ENCODE peak calls at places on chromosomes 7 and 10, in six cellular contexts. Q is mesenchymal stem cell, I is H9, G is IMR-90, M is neuronal stem cell, Z is trophoblast cell. A is an unnamed sample.
A peak's percentile ranks its signal among the peaks of the same experiment; 100 is the strongest.

GRCh38 chr7:11881680-11882079 is 49.7 kb upstream of the THSD7A start:
- DNase-seq in Q (no peak), M (no peak), Z (no peak), G (no peak), I (no peak), A (no peak)

GRCh38 chr7:12291870-12292269 is 80.8 kb downstream of the TMEM106B start:
- DNase-seq in I (no peak), M (no peak), Z (peak; percentile 22), G (peak; percentile 1), Q (peak; percentile 5), A (no peak)

GRCh38 chr10:69668722-69669121 is 38.7 kb downstream of the FAM241B start:
- DNase-seq in Q (peak; percentile 12), G (no peak), M (no peak), Z (no peak), I (no peak), A (no peak)

GRCh38 chr10:62618576-62619408 is 185.7 kb upstream of the ADO start:
- DNase-seq in G (peak; percentile 89), I (no peak), M (no peak), Q (peak; percentile 90), Z (peak; percentile 37), A (no peak)

GRCh38 chr10:14144491-14144890 is 186.2 kb downstream of the FRMD4A start:
- DNase-seq in Z (no peak), M (no peak), Q (no peak), I (no peak), G (no peak), A (no peak)

GRCh38 chr10:104868231-104868630 is 227.1 kb downstream of the SORCS3 start:
- DNase-seq in M (no peak), G (no peak), Z (no peak), Q (no peak), I (no peak), A (no peak)

GRCh38 chr7:149154021-149154420 is 6.8 kb downstream of the ZNF398 start:
- DNase-seq in M (no peak), Q (no peak), G (no peak), I (no peak), Z (peak; percentile 93), A (no peak)

GRCh38 chr10:86229378-86229777 is 137.2 kb downstream of the GRID1 start:
- DNase-seq in Q (no peak), I (no peak), G (no peak), M (no peak), Z (peak; percentile 8), A (no peak)

GRCh38 chr10:44619975-44620374 is 235.1 kb upstream of the CXCL12 start:
- DNase-seq in M (no peak), Q (no peak), I (no peak), Z (no peak), G (no peak), A (no peak)

GRCh38 chr7:1393421-1393820 is 65.8 kb downstream of the MICALL2 start:
- DNase-seq in Q (no peak), M (no peak), Z (no peak), I (no peak), G (no peak), A (no peak)

GRCh38 chr10:78906734-78907385 is 161.9 kb upstream of the ZMIZ1 start:
- DNase-seq in M (no peak), G (no peak), Z (no peak), I (peak; percentile 7), Q (no peak), A (no peak)

GRCh38 chr10:24149640-24150039 is 59.3 kb upstream of the KIAA1217 start:
- DNase-seq in Q (no peak), Z (no peak), G (no peak), M (no peak), I (no peak), A (no peak)

GRCh38 chr10:3895045-3895609 is 110.1 kb upstream of the KLF6 start:
- DNase-seq in G (peak; percentile 63), Q (peak; percentile 86), Z (no peak), M (no peak), I (no peak), A (no peak)
- H2AK5ac ChIP-seq in G (peak overlapping the region; percentile 59), Q (no peak overlapping the region), Z (no peak overlapping the region), M (no peak overlapping the region), I (no peak overlapping the region), A (no peak overlapping the region)

GRCh38 chr7:27840760-27841364 is 100.9 kb downstream of the TAX1BP1 start:
- DNase-seq in M (no peak), G (no peak), Q (no peak), Z (no peak), I (no peak), A (no peak)

GRCh38 chr7:27842094-27842493 is 102.1 kb downstream of the TAX1BP1 start:
- DNase-seq in I (no peak), Q (no peak), M (no peak), Z (no peak), G (no peak), A (peak; percentile 52)

GRCh38 chr7:27840314-27840713 is 100.4 kb downstream of the TAX1BP1 start:
- DNase-seq in Q (no peak), M (no peak), Z (no peak), G (no peak), I (no peak), A (no peak)

GRCh38 chr7:27843584-27844305 is 103.8 kb downstream of the TAX1BP1 start:
- DNase-seq in I (no peak), M (no peak), G (no peak), Z (no peak), Q (no peak), A (no peak)

GRCh38 chr7:27842851-27843250 is 102.9 kb downstream of the TAX1BP1 start:
- DNase-seq in I (no peak), Q (no peak), Z (no peak), G (no peak), M (no peak), A (peak; percentile 29)
- H2AK5ac ChIP-seq in I (no peak overlapping the region), Q (no peak overlapping the region), Z (no peak overlapping the region), G (no peak overlapping the region), M (no peak overlapping the region), A (no peak overlapping the region)

GRCh38 chr10:12393831-12394230 is 44.5 kb downstream of the CAMK1D start:
- DNase-seq in I (no peak), Q (no peak), G (no peak), M (no peak), Z (no peak), A (no peak)
- H2AK5ac ChIP-seq in I (no peak overlapping the region), Q (no peak overlapping the region), G (peak overlapping the region; percentile 43), M (no peak overlapping the region), Z (no peak overlapping the region), A (no peak overlapping the region)

DNA sequence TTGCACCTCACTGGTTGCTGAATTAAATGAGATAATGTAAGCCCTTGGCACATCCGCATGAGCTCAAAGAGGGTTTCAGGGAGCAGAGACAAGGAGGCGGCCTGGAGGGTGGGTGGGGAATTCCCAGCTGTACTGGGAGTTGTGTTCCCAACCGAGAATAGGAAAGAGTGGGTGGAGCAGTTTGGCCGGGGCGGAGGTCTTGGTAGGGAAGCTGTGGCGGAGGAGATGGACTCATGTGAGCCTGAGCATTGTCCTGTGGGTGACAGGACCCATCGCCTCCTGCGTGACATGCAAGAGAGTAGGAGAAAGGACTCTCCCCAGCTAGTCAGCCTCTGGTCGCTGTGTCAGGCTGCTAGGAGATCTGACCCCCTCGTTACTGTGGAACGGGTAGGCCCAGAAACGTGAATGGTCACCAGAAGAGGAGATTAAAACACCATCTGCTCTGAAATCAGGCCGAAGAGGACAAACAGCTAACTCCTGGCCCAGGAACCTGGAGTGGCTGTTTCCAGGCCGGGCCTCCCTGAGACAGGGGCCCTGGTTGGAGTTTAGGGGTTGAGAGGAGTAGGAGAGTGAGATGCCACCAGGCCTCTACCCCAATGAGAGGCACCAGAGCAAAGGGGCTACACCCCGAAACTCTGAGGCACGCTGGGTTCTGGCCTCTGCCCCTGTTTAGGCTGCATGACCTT is 40.8 kb upstream of the SAMD8 start:
- DNase-seq in Z (no peak), Q (no peak), G (no peak), M (no peak), I (no peak), A (no peak)
- H2AK5ac ChIP-seq in Z (no peak overlapping the region), Q (no peak overlapping the region), G (no peak overlapping the region), M (no peak overlapping the region), I (no peak overlapping the region), A (no peak overlapping the region)

GRCh38 chr10:80451132-80451531 is 3.0 kb upstream of the TSPAN14 start:
- DNase-seq in G (no peak), Z (no peak), M (no peak), I (no peak), Q (no peak), A (no peak)

GRCh38 chr10:80452688-80453391 is 1.3 kb upstream of the TSPAN14 start:
- DNase-seq in G (no peak), M (no peak), Q (no peak), Z (no peak), I (no peak), A (no peak)

GRCh38 chr10:80453392-80453714 is 757 bp upstream of the TSPAN14 start:
- DNase-seq in M (no peak), Z (no peak), Q (no peak), I (peak; percentile 41), G (no peak), A (no peak)

GRCh38 chr10:80453715-80454525 is at the start of gene TSPAN14:
- DNase-seq in Q (peak; percentile 84), I (peak; percentile 82), G (peak; percentile 79), Z (peak; percentile 85), M (peak; percentile 79), A (peak; percentile 81)

DNA sequence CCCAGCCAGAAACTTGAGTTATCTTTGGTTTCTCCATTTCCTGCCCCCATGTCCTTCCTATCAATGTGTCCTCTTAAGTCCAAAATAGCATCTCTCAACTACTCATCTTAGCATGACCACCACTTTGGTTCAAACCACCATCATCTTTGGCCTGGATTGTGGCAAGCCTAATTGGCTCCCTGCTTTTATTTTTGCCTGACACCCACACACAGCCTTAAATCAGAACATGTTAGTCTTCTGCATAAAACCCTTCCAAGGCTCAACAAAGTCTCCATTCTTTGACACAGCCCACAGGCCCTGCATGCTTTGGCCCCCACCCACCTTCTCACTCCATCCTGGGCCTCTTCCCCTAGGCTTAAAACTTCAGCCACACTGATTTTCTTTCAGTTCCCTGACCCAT is 2.0 kb upstream of the TSPAN14 start:
- DNase-seq in Z (no peak), M (no peak), G (no peak), Q (no peak), I (no peak), A (no peak)
- H2AK5ac ChIP-seq in Z (no peak overlapping the region), M (no peak overlapping the region), G (no peak overlapping the region), Q (no peak overlapping the region), I (no peak overlapping the region), A (no peak overlapping the region)

DNA sequence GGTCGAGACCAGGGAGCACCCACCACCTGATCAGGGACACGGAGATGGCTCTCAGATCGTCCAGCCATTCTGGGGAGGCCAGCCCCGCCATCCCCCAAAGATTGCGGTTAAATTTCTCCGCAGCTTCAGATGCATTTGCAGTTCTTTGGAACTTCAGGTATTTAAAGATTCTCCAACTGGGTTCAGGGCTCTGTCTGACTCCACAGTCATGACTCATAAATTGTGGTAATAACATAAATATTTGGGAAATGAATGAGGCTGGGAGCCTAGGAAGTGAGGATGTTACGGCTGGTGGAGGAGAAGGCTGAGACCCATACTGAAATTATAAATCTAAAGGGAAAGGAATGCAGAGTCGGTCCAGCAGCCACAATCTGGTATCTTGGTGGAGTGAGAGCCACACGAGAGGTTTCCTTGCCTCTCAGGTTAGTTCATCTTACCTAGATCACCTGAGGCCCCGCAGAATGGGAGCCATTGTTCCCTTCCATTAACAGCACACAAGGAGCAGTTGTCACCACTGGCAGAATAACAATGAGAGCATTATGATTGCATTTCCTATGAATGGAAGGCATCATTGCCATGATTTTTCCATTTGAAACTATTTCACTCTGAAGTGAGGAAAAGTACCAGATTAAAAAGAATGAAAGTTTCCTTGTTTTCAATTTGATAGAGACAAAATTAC is 26.7 kb upstream of the DNAJB6 start:
- DNase-seq in G (peak; percentile 96), Q (peak; percentile 89), I (peak; percentile 91), Z (peak; percentile 95), M (no peak), A (peak; percentile 85)
- H2AK5ac ChIP-seq in G (peak overlapping the region; percentile 100), Q (peak overlapping the region; percentile 96), I (peak overlapping the region; percentile 5), Z (no peak overlapping the region), M (no peak overlapping the region), A (no peak overlapping the region)

GRCh38 chr7:95204618-95205017 is 119.7 kb downstream of the PON1 start:
- DNase-seq in M (no peak), G (no peak), Q (no peak), I (no peak), Z (no peak), A (no peak)
- H2AK5ac ChIP-seq in M (no peak overlapping the region), G (peak overlapping the region; percentile 67), Q (peak overlapping the region; percentile 42), I (no peak overlapping the region), Z (no peak overlapping the region), A (no peak overlapping the region)